ENCODE peak calls at places on chromosomes 12 and 14, in seven cellular contexts. F is SK-N-SH, S is GM12892, G is HepG2, Z is H1, D is GM12891, C is GM12878. I is an unnamed sample.

GRCh38 chr12:94875525-94875924 is 128.0 kb downstream of the NDUFA12 start:
- DNase-seq in F (peak; percentile 44), G (peak; percentile 21), C (peak; percentile 86), Z (no peak), D (no peak), S (peak; percentile 32), I (no peak)

GRCh38 chr14:57091030-57091608 is 177.6 kb downstream of the EXOC5 start:
- DNase-seq in F (no peak), C (no peak), D (no peak), G (no peak), S (no peak), Z (no peak), I (no peak)

GRCh38 chr12:106897082-106897481 is 58.6 kb upstream of the TMEM263 start:
- DNase-seq in C (no peak), Z (no peak), D (no peak), G (peak; percentile 25), F (peak; percentile 31), S (no peak), I (peak; percentile 13)

GRCh38 chr12:116533343-116534248 is 25.6 kb upstream of the MAP1LC3B2 start:
- DNase-seq in D (peak; percentile 62), C (no peak), F (peak; percentile 94), Z (no peak), S (peak; percentile 80), G (no peak), I (peak; percentile 99)

GRCh38 chr14:22505751-22506710 is 83.0 kb downstream of the DAD1 start:
- DNase-seq in S (no peak), G (no peak), C (no peak), F (no peak), Z (no peak), D (no peak), I (no peak)

GRCh38 chr12:72271741-72272661 is at the start of gene TRHDE:
- DNase-seq in S (peak; percentile 5), Z (no peak), G (no peak), D (peak; percentile 11), F (peak; percentile 61), C (no peak), I (no peak)

GRCh38 chr12:105992849-105993740 is 145.7 kb downstream of the NUAK1 start:
- DNase-seq in D (no peak), Z (no peak), C (no peak), G (no peak), F (no peak), S (no peak), I (no peak)

GRCh38 chr14:104316723-104317499 is 178.5 kb downstream of the KIF26A start:
- DNase-seq in G (no peak), Z (no peak), F (no peak), C (no peak), S (no peak), D (no peak), I (no peak)

GRCh38 chr14:24079521-24080141 is 8.3 kb downstream of the CPNE6 start:
- DNase-seq in F (peak; percentile 82), Z (no peak), G (no peak), D (no peak), S (no peak), C (no peak), I (no peak)

GRCh38 chr12:11825278-11825677 is 175.8 kb downstream of the ETV6 start:
- DNase-seq in F (no peak), Z (no peak), G (no peak), C (no peak), S (no peak), D (no peak), I (no peak)

GRCh38 chr12:118135788-118136558 is at the start of gene PEBP1:
- DNase-seq in D (peak; percentile 96), Z (peak; percentile 60), C (peak; percentile 77), G (peak; percentile 88), F (peak; percentile 97), S (peak; percentile 91), I (peak; percentile 97)

GRCh38 chr12:74537707-74538385 is at the start of gene ATXN7L3B:
- DNase-seq in F (peak; percentile 90), D (peak; percentile 72), C (peak; percentile 73), S (peak; percentile 69), Z (peak; percentile 82), G (peak; percentile 89), I (peak; percentile 95)

GRCh38 chr14:39807271-39807670 is 375.0 kb upstream of the FBXO33 start:
- DNase-seq in S (no peak), G (no peak), D (no peak), F (no peak), C (no peak), Z (no peak), I (no peak)

GRCh38 chr12:28424965-28425364 is 234.7 kb downstream of the CCDC91 start:
- DNase-seq in F (no peak), Z (no peak), D (no peak), C (no peak), S (no peak), G (peak; percentile 22), I (peak; percentile 11)

GRCh38 chr12:53046655-53047220 is 3.1 kb upstream of the TNS2 start:
- DNase-seq in G (peak; percentile 51), D (no peak), C (no peak), S (peak; percentile 57), F (no peak), Z (no peak), I (peak; percentile 29)

GRCh38 chr14:60565211-60565610 is 56.3 kb downstream of the SIX6 start:
- DNase-seq in G (no peak), C (no peak), S (no peak), F (no peak), D (no peak), Z (no peak), I (no peak)

GRCh38 chr14:53450871-53451270 is 297.7 kb upstream of the DDHD1 start:
- DNase-seq in C (no peak), D (no peak), Z (no peak), F (no peak), G (peak; percentile 78), S (no peak), I (no peak)

GRCh38 chr12:65943388-65944137 is 119.3 kb downstream of the HMGA2 start:
- DNase-seq in S (no peak), C (no peak), F (no peak), D (no peak), G (no peak), Z (no peak), I (no peak)

GRCh38 chr14:50002926-50003212 is 110.0 kb downstream of the ARF6 start:
- DNase-seq in F (no peak), G (no peak), D (no peak), C (no peak), Z (no peak), S (no peak), I (no peak)

GRCh38 chr12:131631230-131631629 is 79.7 kb upstream of the SFSWAP start:
- DNase-seq in G (no peak), Z (no peak), C (no peak), D (no peak), F (no peak), S (no peak), I (no peak)

GRCh38 chr14:103867523-103867953 is 20.2 kb upstream of the PPP1R13B start:
- DNase-seq in C (no peak), F (peak; percentile 45), D (no peak), G (no peak), S (no peak), Z (no peak), I (no peak)

GRCh38 chr12:102435827-102436436 is 44.4 kb downstream of the IGF1 start:
- DNase-seq in C (no peak), D (no peak), S (no peak), F (no peak), Z (no peak), G (no peak), I (no peak)

GRCh38 chr12:130158775-130159100 is 3.5 kb upstream of the FZD10 start:
- DNase-seq in G (no peak), S (no peak), C (no peak), D (no peak), Z (no peak), F (no peak), I (no peak)

GRCh38 chr12:130161261-130162231 is 718 bp upstream of the FZD10 start:
- DNase-seq in D (no peak), F (peak; percentile 58), G (no peak), Z (peak; percentile 59), C (no peak), S (no peak), I (no peak)

GRCh38 chr12:130162267-130162666 is at the start of gene FZD10:
- DNase-seq in C (no peak), F (peak; percentile 77), G (no peak), Z (no peak), S (no peak), D (no peak), I (no peak)

GRCh38 chr12:130160306-130160705 is 2.0 kb upstream of the FZD10 start:
- DNase-seq in G (no peak), C (no peak), D (no peak), Z (no peak), F (no peak), S (no peak), I (no peak)

GRCh38 chr12:130160711-130161231 is 1.5 kb upstream of the FZD10 start:
- DNase-seq in Z (no peak), C (no peak), D (no peak), S (no peak), F (no peak), G (no peak), I (no peak)
- TF ChIP-seq TAF1 in Z (no peak), C (no peak), D (no peak), S (no peak), F (no peak), G (no peak), I (no peak)

DNA sequence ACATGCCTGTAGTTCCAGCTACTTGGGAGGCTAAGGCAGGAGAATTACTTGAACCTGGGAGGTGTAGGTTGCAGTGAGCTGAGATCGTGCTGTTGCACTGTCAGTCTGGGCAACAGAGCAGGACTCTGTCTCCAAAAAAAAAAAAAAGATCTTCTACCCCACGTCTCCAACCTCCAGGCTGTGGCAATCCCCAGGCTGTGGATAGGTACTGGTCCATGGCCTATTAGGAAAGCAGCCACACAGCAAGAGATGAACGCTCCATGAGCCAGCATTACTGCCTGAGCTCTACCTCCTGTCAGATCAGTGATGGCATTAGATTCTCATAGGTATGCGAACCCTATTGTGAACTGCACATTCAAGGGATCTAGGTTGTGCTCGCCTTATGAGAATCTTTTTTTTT is 6.1 kb upstream of the PTGES3 start:
- DNase-seq in C (no peak), G (no peak), F (no peak), Z (no peak), S (no peak), D (no peak), I (no peak)
- TF ChIP-seq TAF1 in C (no peak), G (no peak), F (no peak), Z (no peak), S (no peak), D (no peak), I (no peak)

DNA sequence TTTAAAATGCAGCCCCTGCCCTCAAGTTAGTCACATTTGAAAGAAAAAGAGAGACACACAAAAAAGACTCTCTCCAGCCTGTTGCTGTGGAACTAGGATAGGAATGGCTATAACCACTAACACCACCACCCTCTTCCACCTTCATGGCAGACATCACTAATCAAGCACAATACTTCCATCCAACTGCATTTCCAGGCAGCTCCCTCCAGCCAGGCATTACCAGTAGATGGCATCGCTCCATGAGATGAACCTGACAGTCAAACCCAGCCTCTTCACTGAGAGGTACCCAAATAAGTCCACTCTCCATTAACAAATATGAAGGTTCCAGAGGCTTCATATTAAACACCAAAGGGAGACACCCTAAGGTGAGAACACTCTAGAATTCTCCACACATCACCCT is 24.4 kb downstream of the SLC8B1 start:
- DNase-seq in C (no peak), F (no peak), G (peak; percentile 15), Z (no peak), S (no peak), D (no peak), I (no peak)
- TF ChIP-seq TAF1 in C (no peak), F (no peak), G (no peak), Z (no peak), S (no peak), D (no peak), I (no peak)

GRCh38 chr14:70955543-70956480 is 48.6 kb downstream of the PCNX1 start:
- DNase-seq in F (peak; percentile 25), D (no peak), S (no peak), C (no peak), G (peak; percentile 29), Z (no peak), I (no peak)
- TF ChIP-seq TAF1 in F (no peak), D (no peak), S (no peak), C (no peak), G (no peak), Z (no peak), I (no peak)